ENCODE peak calls at places on chromosomes 12 and 14, in five cellular contexts. P is heart left ventricle, D is SIG-M5, K is lower leg skin, J is brain microvascular endothelial cell. N is an unnamed sample.

GRCh38 chr12:95358111-95359083 is 115.6 kb upstream of the METAP2 start:
- DNase-seq in P (no peak), D (no peak), K (no peak), J (no peak), N (no peak)

GRCh38 chr12:104197264-104197663 is 18.3 kb upstream of the TXNRD1 start:
- DNase-seq in P (no peak), D (no peak), K (no peak), J (no peak), N (no peak)

GRCh38 chr12:67826148-67826547 is 163.1 kb upstream of the IFNG-AS1 start:
- DNase-seq in P (no peak), D (no peak), K (no peak), J (no peak), N (no peak)

GRCh38 chr12:57575771-57576612 is 15.0 kb upstream of the PIP4K2C start:
- DNase-seq in P (no peak), D (no peak), K (no peak), J (no peak), N (no peak)

GRCh38 chr14:23694085-23694975 is 58.2 kb downstream of the DHRS2 start:
- DNase-seq in P (no peak), D (peak; percentile 10), K (no peak), J (no peak), N (no peak)

GRCh38 chr12:30110970-30111586 is 327.3 kb upstream of the TMTC1 start:
- DNase-seq in P (no peak), D (no peak), K (no peak), J (peak; percentile 23), N (no peak)

GRCh38 chr12:50214018-50214417 is 46.8 kb upstream of the CERS5 start:
- DNase-seq in P (no peak), D (no peak), K (no peak), J (no peak), N (no peak)

GRCh38 chr12:88633312-88633711 is 53.0 kb upstream of the KITLG start:
- DNase-seq in P (no peak), D (no peak), K (no peak), J (no peak), N (no peak)

GRCh38 chr12:127548123-127548553 is 718.8 kb upstream of the TMEM132C start:
- DNase-seq in P (no peak), D (no peak), K (no peak), J (peak; percentile 24), N (no peak)

GRCh38 chr14:104299993-104300761 is 161.8 kb downstream of the KIF26A start:
- DNase-seq in P (peak; percentile 48), D (no peak), K (no peak), J (no peak), N (peak; percentile 38)

GRCh38 chr12:12278899-12279298 is 12.1 kb upstream of the LRP6 start:
- DNase-seq in P (no peak), D (no peak), K (no peak), J (no peak), N (no peak)

GRCh38 chr12:76713130-76713529 is 50.8 kb upstream of the ZDHHC17 start:
- DNase-seq in P (no peak), D (no peak), K (no peak), J (peak; percentile 45), N (no peak)

GRCh38 chr14:62181591-62181990 is 419.4 kb downstream of the SNAPC1 start:
- DNase-seq in P (no peak), D (no peak), K (no peak), J (no peak), N (no peak)

GRCh38 chr12:94954029-94954685 is 49.3 kb downstream of the NDUFA12 start:
- DNase-seq in P (peak; percentile 54), D (no peak), K (peak; percentile 18), J (peak; percentile 51), N (no peak)

GRCh38 chr12:67299936-67300335 is 30.8 kb downstream of the CAND1 start:
- DNase-seq in P (no peak), D (no peak), K (no peak), J (no peak), N (no peak)

GRCh38 chr12:75481774-75482173 is 1.2 kb downstream of the GLIPR1 start:
- DNase-seq in P (no peak), D (peak; percentile 39), K (no peak), J (peak; percentile 43), N (no peak)

GRCh38 chr14:106372870-106373657 is 846.7 kb downstream of the TMEM121 start:
- DNase-seq in P (no peak), D (no peak), K (peak; percentile 18), J (no peak), N (peak; percentile 69)

GRCh38 chr14:33229269-33229924 is 290.7 kb downstream of the NPAS3 start:
- DNase-seq in P (no peak), D (no peak), K (no peak), J (no peak), N (no peak)

GRCh38 chr14:91413547-91414474 is 3.8 kb downstream of the CCDC88C start:
- DNase-seq in P (no peak), D (no peak), K (no peak), J (no peak), N (no peak)

GRCh38 chr14:71709076-71709475 is 223.2 kb upstream of the RGS6 start:
- DNase-seq in P (no peak), D (no peak), K (no peak), J (no peak), N (no peak)

GRCh38 chr12:99978152-99978551 is 6.6 kb downstream of the ANKS1B start:
- DNase-seq in P (no peak), D (no peak), K (no peak), J (no peak), N (no peak)

GRCh38 chr12:94644622-94645021 is 5.7 kb downstream of the TMCC3 start:
- DNase-seq in P (no peak), D (no peak), K (no peak), J (peak; percentile 80), N (no peak)

GRCh38 chr12:64825143-64826011 is 930 bp downstream of the TBC1D30 start:
- DNase-seq in P (no peak), D (no peak), K (no peak), J (no peak), N (no peak)

GRCh38 chr14:50533314-50533705 is 941 bp upstream of the MAP4K5 start:
- DNase-seq in P (no peak), D (peak; percentile 60), K (no peak), J (no peak), N (no peak)